ENCODE peak calls at places on chromosomes 3 and 15, in six cellular contexts. C is neuronal stem cell, H is endodermal cell, M is SJSA1, W is mucosa of descending colon, T is tibial nerve. B is an unnamed sample.

GRCh38 chr15:99566157-99566900 is 545 bp downstream of the MEF2A start:
- DNase-seq in H (peak; percentile 72), C (no peak), M (no peak), W (no peak), T (no peak), B (peak; percentile 39)

GRCh38 chr15:68410466-68411200 is 21.3 kb downstream of the ITGA11 start:
- DNase-seq in T (no peak), W (no peak), H (no peak), M (peak; percentile 37), C (no peak), B (no peak)

GRCh38 chr3:187955076-187955952 is 198.6 kb upstream of the LPP start:
- DNase-seq in W (no peak), T (peak; percentile 72), M (no peak), H (no peak), C (no peak), B (peak; percentile 44)

GRCh38 chr3:61901481-61901880 is 340.1 kb downstream of the PTPRG start:
- DNase-seq in C (no peak), T (no peak), H (no peak), M (no peak), W (no peak), B (no peak)

GRCh38 chr15:81940467-81941451 is 105.1 kb downstream of the MEX3B start:
- DNase-seq in M (no peak), H (no peak), C (no peak), W (no peak), T (no peak), B (peak; percentile 63)

GRCh38 chr3:38345879-38346583 is 554 bp upstream of the XYLB start:
- DNase-seq in C (no peak), M (no peak), W (no peak), T (peak; percentile 9), H (peak; percentile 55), B (no peak)

GRCh38 chr3:112889357-112889756 is 42.7 kb upstream of the CD200R1L start:
- DNase-seq in H (peak; percentile 53), M (no peak), C (no peak), W (no peak), T (no peak), B (peak; percentile 74)

GRCh38 chr15:40471778-40472130 is 970 bp downstream of the CHST14 start:
- DNase-seq in T (no peak), M (no peak), C (no peak), H (no peak), W (no peak), B (peak; percentile 12)

GRCh38 chr15:82807920-82808633 is 1.4 kb upstream of the WHAMM start:
- DNase-seq in T (no peak), H (no peak), M (no peak), C (no peak), W (no peak), B (no peak)

GRCh38 chr3:4834403-4834866 is 144.8 kb upstream of the BHLHE40 start:
- DNase-seq in M (no peak), T (no peak), H (no peak), C (no peak), W (peak; percentile 71), B (no peak)

GRCh38 chr3:65484964-65485363 is 553.8 kb downstream of the MAGI1 start:
- DNase-seq in T (no peak), C (no peak), W (no peak), M (no peak), H (no peak), B (no peak)

GRCh38 chr15:101052031-101052620 is 133.0 kb downstream of the LRRK1 start:
- DNase-seq in H (peak; percentile 46), T (peak; percentile 2), M (peak; percentile 33), W (no peak), C (no peak), B (no peak)

GRCh38 chr15:94404733-94405283 is 173.4 kb downstream of the MCTP2 start:
- DNase-seq in T (no peak), W (no peak), M (no peak), C (no peak), H (no peak), B (no peak)

GRCh38 chr15:36667296-36667695 is 87.9 kb downstream of the CDIN1 start:
- DNase-seq in H (no peak), C (no peak), W (no peak), M (no peak), T (no peak), B (no peak)

GRCh38 chr3:42601898-42602581 is 1.6 kb downstream of the NKTR start:
- DNase-seq in W (no peak), T (no peak), C (no peak), H (no peak), M (no peak), B (no peak)

GRCh38 chr15:67280217-67280616 is 25.6 kb downstream of the IQCH start:
- DNase-seq in H (no peak), M (no peak), W (no peak), C (no peak), T (no peak), B (no peak)

DNA sequence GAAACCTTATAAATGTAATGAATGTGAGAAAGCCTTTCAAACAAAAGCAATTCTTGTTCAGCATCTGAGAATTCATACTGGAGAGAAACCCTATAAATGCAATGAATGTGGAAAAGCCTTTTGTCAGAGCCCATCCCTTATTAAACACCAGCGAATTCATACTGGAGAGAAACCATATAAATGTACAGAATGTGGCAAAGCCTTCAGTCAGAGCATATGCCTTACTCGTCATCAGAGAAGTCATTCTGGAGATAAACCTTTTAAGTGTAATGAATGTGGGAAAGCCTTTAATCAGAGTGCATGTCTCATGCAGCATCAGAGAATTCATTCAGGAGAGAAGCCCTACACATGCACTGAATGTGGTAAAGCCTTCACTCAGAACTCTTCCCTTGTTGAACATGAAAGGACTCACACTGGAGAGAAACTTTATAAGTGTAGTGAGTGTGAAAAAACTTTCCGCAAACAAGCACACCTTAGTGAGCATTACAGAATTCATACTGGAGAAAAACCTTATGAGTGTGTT is 5.3 kb downstream of the ZNF501 start:
- DNase-seq in W (no peak), T (no peak), H (no peak), C (no peak), M (no peak), B (no peak)
- H3K9me3 ChIP-seq in W (peaks cover 96% of the 10 kb centered on the region), T (peaks cover 93% of the 10 kb centered on the region), H (peaks cover 81% of the 10 kb centered on the region), C (peaks cover 80% of the 10 kb centered on the region), M (peaks cover 14% of the 10 kb centered on the region), B (peaks cover 6% of the 10 kb centered on the region)

DNA sequence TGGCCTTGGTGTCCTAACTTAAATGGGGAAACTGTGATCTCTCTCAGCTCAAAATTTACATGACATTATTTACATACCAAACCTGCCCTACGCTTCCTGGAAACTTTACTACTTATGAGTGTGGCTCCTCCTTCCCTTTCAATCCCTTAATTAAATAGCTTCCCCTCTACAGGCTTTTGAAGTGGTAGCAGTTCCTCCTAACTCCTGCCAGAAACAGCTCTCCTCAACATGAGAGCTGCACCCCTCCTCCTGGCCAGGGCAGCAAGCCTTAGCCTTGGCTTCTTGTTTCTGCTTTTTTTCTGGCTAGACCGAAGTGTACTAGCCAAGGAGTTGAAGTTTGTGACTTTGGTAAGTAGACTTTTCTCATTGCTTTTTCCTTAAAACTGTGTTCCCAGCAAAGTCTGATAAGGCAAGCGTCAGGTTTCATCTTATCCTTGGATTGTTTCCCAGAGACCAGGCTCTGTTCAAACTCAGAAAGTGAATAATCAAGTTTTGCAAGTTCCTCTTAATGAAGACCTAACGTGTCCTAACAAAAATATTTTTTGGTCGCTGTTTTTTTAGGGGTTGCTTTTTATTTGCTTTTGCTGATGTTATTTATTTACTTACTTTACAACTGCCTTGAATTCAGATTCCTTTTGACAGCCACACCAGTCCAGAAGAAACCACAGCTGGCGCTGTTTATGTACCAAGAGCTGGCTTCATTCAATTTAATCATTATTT is at the start of gene ACP3:
- DNase-seq in H (peak; percentile 66), W (no peak), C (no peak), T (peak; percentile 7), M (no peak), B (peak; percentile 76)
- H3K4me3 ChIP-seq in H (peak within 1 kb of the TSS; percentile 67), W (no peak within 1 kb of the TSS), C (no peak within 1 kb of the TSS), T (peak within 1 kb of the TSS; percentile 14), M (no peak within 1 kb of the TSS), B (no peak within 1 kb of the TSS)

DNA sequence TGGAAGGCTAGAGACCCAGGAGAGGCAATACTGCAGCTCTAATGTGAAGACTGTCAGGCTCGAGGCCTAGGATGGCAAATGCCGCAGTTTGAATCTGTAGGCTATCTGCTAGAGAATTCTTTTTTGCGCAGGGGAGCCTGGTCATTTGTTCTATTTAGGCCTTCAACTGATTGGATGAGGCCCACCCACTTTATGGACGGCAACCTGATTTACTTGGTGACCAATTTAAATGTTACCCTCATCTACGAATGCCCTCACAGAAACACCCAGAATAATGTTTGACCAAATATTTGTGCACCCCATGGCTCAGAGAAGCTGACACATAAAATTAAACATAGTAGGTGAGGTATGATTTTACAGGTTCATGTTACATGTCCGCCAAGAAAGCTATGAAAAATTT is 300.7 kb upstream of the GRM7 start:
- DNase-seq in M (no peak), W (no peak), H (no peak), T (no peak), C (no peak), B (no peak)
- H3K9me3 ChIP-seq in M (peaks cover 2% of the 10 kb centered on the region), W (no peaks in the 10 kb centered on the region), H (no peaks in the 10 kb centered on the region), T (no peaks in the 10 kb centered on the region), C (no peaks in the 10 kb centered on the region), B (no peaks in the 10 kb centered on the region)

DNA sequence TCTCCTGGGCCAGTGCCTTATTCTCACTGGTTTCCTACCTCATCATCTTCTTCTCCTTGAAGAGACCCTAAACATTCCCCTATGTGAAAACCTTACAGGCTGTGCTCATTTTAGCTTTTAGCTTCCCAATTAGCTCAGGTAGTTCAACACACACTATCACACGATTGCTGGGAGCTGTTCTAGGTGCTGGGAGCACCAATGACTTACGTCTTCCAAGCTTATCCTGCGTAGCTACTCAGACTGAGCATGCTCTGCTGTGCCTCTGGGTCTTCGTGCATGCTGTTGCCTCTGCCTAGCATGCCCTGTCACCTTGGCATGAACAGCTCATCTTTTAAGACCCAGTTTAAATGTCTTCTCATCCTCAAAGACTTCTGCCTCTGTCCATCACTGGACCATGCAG is 55.7 kb upstream of the APEH start:
- DNase-seq in H (peak; percentile 56), W (no peak), M (no peak), T (no peak), C (no peak), B (no peak)
- H3K4me3 ChIP-seq in H (no peak overlapping the region), W (no peak overlapping the region), M (no peak overlapping the region), T (no peak overlapping the region), C (no peak overlapping the region), B (no peak overlapping the region)

DNA sequence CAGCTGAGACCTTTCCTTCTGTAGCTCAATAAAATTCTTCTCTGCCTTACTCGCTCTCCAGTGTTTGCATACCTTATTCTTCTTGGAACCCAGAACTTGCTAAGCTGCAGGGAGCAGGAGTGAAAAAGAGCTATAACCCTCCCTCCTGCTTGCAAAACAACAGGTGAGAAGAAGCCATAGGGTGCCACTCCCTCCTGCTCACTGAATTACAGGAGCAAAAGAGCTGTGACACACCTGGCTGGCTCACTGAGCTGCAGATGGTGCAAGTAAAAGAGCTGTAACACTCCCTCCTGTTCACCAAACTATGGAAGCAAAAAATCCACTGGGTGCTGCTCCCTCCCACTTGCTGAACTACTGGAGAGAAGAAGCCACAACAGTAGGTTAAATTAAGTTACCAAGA is 44.2 kb upstream of the C2CD4B start:
- DNase-seq in T (no peak), M (no peak), W (no peak), C (no peak), H (peak; percentile 85), B (no peak)
- H3K9me3 ChIP-seq in T (peaks cover 30% of the 10 kb centered on the region), M (peaks cover 2% of the 10 kb centered on the region), W (no peaks in the 10 kb centered on the region), C (no peaks in the 10 kb centered on the region), H (peaks cover 40% of the 10 kb centered on the region), B (peaks cover 12% of the 10 kb centered on the region)

B was measured in MG63.